ENCODE peak calls at places on chromosomes 5 and 9, in six cellular contexts. T is foreskin fibroblast, P is GM23338, W is lower leg skin, L is Peyer's patch, A is fibroblast of lung. X is an unnamed sample.

GRCh38 chr5:58818515-58818914 is 235.6 kb downstream of the RAB3C start:
- DNase-seq in T (no peak), P (no peak), W (no peak), L (no peak), A (no peak), X (no peak)

GRCh38 chr5:60243713-60244112 is 350.2 kb upstream of the PDE4D start:
- DNase-seq in T (no peak), P (no peak), W (no peak), L (no peak), A (no peak), X (no peak)

GRCh38 chr5:150787659-150788058 is 9.1 kb downstream of the SMIM3 start:
- DNase-seq in T (no peak), P (no peak), W (no peak), L (no peak), A (peak), X (no peak)

GRCh38 chr5:16568875-16569580 is 47.8 kb downstream of the RETREG1 start:
- DNase-seq in T (no peak), P (no peak), W (peak), L (no peak), A (peak), X (no peak)

GRCh38 chr9:115733736-115734135 is 419.9 kb upstream of the PAPPA start:
- DNase-seq in T (peak), P (no peak), W (no peak), L (no peak), A (no peak), X (no peak)

GRCh38 chr9:134215709-134216448 is 51.5 kb upstream of the RNU6ATAC start:
- DNase-seq in T (peak), P (no peak), W (no peak), L (no peak), A (peak), X (no peak)

GRCh38 chr5:446864-447263 is 3.9 kb downstream of the EXOC3 start:
- DNase-seq in T (peak), P (peak), W (no peak), L (peak), A (peak), X (peak)

GRCh38 chr5:157827429-157827828 is 31.5 kb downstream of the CLINT1 start:
- DNase-seq in T (peak), P (no peak), W (no peak), L (no peak), A (peak), X (no peak)

GRCh38 chr5:130532786-130533185 is 628.5 kb downstream of the CHSY3 start:
- DNase-seq in T (no peak), P (no peak), W (no peak), L (no peak), A (peak), X (no peak)

GRCh38 chr9:116174347-116174746 is 20.8 kb downstream of the PAPPA start:
- DNase-seq in T (peak), P (no peak), W (no peak), L (no peak), A (no peak), X (no peak)

GRCh38 chr5:27234916-27235315 is 196.5 kb upstream of the CDH9 start:
- DNase-seq in T (no peak), P (no peak), W (no peak), L (no peak), A (peak), X (no peak)

GRCh38 chr5:81856948-81857928 is 106.3 kb upstream of the SSBP2 start:
- DNase-seq in T (no peak), P (peak), W (peak), L (no peak), A (peak), X (no peak)

GRCh38 chr5:134079748-134080581 is 34.5 kb upstream of the TCF7 start:
- DNase-seq in T (no peak), P (no peak), W (no peak), L (no peak), A (no peak), X (no peak)

GRCh38 chr5:171848006-171848405 is 62.4 kb downstream of the SMIM23 start:
- DNase-seq in T (no peak), P (no peak), W (no peak), L (no peak), A (no peak), X (no peak)

GRCh38 chr5:171850354-171850947 is 64.8 kb downstream of the SMIM23 start:
- DNase-seq in T (peak), P (peak), W (no peak), L (no peak), A (no peak), X (no peak)

GRCh38 chr5:171848487-171848886 is 62.9 kb downstream of the SMIM23 start:
- DNase-seq in T (no peak), P (no peak), W (no peak), L (no peak), A (no peak), X (no peak)

GRCh38 chr5:171849585-171850353 is 64.2 kb downstream of the SMIM23 start:
- DNase-seq in T (no peak), P (no peak), W (no peak), L (no peak), A (no peak), X (no peak)

DNA sequence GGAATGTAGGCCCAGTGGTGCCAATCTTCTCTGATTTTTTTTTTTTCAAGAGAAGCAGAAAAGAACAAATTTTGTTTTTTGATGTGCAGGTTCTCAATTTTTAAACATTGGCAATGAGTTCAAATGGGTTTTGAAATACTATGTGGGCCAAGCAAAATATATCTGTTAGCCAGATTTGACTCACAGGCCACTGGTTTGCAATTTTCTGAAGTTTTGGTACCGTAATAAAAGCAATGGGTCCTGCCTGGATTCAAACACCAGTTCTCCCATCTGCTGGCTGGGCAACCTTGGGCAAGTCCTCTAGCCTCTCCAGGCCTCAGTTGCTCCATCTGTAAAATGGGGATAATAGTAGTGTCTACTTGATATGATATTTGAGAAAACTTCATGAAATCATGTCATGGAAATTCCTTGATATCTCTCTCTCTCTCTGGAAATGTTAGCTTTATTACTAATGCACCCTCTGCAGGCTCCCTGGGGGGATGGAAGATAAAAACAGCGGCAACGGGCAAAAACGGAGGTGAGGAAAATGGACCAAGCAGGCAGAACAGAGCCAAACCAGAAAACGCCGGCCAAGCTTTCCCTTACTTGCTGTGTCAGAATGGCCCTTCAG is 63.4 kb downstream of the SMIM23 start:
- DNase-seq in T (peak), P (no peak), W (no peak), L (no peak), A (no peak), X (no peak)
- TF ChIP-seq CTCF in T (no peak), P (peak), W (no peak), L (no peak), A (peak), X (no peak)

DNA sequence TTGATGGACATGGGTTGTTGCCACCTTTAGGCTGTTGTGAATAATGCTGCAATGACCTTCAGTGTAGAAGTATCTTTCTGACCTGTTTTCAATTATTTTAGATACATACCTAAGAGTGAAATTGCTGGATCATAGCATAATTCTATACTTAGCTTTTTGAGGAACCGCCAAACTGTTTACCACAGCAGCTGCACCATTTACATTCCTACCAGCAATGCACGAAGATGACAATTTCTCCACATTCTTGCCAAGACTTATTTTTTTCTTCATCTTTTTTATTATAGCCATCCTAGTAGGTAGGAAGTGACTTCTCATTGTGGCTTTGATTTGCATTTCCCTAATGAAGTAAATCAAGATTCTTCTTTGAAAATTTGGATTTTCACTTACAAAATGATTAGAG is 36.5 kb upstream of the ASTN2 start:
- DNase-seq in T (no peak), P (no peak), W (no peak), L (no peak), A (no peak), X (no peak)
- TF ChIP-seq CTCF in T (no peak), P (no peak), W (no peak), L (no peak), A (no peak), X (no peak)

GRCh38 chr9:130626249-130626982 is 38.0 kb upstream of the PRDM12 start:
- DNase-seq in T (no peak), P (peak), W (no peak), L (no peak), A (no peak), X (no peak)
- TF ChIP-seq CTCF in T (no peak), P (peak), W (no peak), L (no peak), A (no peak), X (no peak)

DNA sequence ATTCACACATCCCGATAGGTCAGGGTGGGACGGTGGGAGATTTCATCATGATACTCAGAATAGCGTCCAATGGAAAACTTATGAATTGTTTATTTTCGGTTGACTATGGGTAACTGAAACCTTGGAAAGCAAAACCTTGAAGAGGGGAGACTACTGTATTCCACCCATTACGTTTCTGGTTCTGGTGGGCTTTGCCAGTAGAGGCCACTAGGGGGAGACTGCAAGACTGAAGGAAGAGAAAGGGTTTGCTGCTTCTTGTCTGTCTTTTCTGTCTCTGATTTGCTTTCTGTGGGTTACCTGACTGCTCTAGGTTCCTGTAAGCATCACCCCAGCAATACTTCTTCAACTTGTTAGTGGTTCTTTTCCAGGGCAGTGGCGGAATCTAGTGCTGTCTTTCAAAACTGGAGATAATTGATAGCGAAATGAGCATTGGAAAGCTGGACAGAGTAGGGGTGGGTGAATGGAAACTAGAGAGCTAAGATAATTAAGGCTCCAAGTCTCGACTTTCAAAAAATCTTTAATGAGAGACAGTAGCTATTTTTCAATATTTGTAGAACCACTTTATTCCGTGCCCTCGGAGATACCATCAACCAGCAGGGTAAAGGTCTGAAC is 27.0 kb downstream of the GRIN3A start:
- DNase-seq in T (no peak), P (peak), W (no peak), L (no peak), A (no peak), X (no peak)
- TF ChIP-seq CTCF in T (peak), P (peak), W (no peak), L (peak), A (peak), X (no peak)

GRCh38 chr5:172188893-172189692 is 1.1 kb upstream of the STK10 start:
- DNase-seq in T (peak), P (peak), W (no peak), L (no peak), A (peak), X (no peak)
- TF ChIP-seq CTCF in T (no peak), P (no peak), W (no peak), L (no peak), A (no peak), X (no peak)

GRCh38 chr9:38030658-38031057 is 38.4 kb downstream of the SHB start:
- DNase-seq in T (no peak), P (no peak), W (no peak), L (no peak), A (no peak), X (no peak)

GRCh38 chr9:38033956-38034355 is 35.1 kb downstream of the SHB start:
- DNase-seq in T (no peak), P (no peak), W (no peak), L (no peak), A (no peak), X (no peak)

GRCh38 chr9:38031594-38031993 is 37.4 kb downstream of the SHB start:
- DNase-seq in T (no peak), P (no peak), W (no peak), L (no peak), A (no peak), X (no peak)

GRCh38 chr9:38029923-38030638 is 38.9 kb downstream of the SHB start:
- DNase-seq in T (no peak), P (no peak), W (no peak), L (no peak), A (no peak), X (no peak)

DNA sequence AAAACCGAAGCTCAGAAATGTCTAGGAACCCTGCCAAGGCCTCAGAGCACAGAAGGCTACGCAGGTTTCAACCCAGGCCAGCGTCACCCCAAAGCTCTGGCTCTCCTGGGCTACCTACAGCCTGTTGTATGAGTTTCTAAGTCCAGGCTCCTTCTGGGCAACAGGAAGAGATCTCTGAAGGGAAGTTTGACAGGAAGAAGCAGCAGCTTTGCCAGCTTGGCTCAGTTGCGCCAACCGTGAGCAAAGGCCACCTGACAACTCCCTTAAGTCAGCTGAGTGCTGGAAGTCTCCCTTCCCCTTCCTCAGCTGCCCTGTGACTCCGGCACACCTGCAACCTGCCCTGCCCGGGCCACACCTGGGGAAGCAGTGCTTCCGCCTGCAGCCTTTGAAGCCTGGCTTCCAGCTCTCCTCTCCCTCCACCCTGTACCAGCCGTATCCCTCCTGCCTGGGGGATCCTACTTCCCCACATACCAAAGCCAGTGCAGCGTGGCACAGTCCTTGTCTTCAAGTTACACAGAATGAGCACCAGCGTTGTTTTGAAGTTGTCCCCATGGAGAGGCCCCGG is 36.7 kb downstream of the SHB start:
- DNase-seq in T (no peak), P (no peak), W (peak), L (peak), A (no peak), X (no peak)
- TF ChIP-seq CTCF in T (no peak), P (no peak), W (no peak), L (no peak), A (no peak), X (no peak)

DNA sequence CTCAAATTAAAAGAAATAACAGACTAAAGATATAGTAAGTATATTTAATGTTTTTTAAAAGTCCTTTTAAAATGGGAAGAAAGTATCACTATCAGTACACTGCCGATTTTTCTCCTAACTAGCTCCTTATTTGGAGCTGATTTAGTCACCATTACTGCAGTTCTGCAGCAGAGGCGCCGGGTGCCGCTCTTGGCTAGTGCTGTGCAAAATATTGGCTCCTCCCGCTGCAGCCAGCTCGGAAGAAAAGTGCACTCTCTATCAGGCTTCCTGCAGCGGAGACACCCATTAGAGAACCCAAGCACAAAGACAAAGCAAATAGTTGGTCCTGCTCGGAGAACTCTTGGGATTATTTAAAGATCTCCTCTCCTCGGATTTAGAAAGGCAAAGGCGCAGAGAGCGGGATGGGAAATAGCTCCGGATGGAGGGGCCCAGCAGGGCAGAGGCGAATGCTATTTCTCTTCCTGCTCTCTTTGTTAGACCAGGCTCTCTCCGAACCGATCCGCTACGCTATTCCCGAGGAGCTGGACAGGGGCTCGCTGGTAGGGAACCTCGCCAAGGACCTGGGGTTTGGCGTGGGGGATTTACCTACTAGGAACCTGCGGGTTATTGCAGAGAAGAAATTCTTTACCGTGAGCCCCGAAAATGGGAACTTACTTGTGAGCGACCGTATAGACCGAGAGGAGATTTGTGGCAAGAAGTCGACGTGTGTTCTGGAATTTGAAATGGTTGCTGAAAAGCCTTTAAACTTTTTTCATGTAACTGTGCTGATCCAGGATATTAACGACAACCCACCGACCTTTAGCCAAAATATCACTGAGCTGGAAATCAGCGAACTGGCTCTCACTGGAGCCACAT is at the start of gene PCDHGB3:
- DNase-seq in T (peak), P (peak), W (no peak), L (no peak), A (peak), X (no peak)
- TF ChIP-seq CTCF in T (peak), P (peak), W (no peak), L (peak), A (peak), X (no peak)